ENCODE peak calls at places on chromosome 10, in six cellular contexts. One of them, this sample, is unnamed.

GRCh38 chr10:91883549-91884542 is 25.4 kb downstream of the FGFBP3 start:
- DNase-seq in IMR-90: peak
- DNase-seq in H1: no peak
- DNase-seq in mesenchymal stem cell: peak
- DNase-seq in mesendoderm: peak
- DNase-seq in H9: peak
- DNase-seq in this sample: peak

GRCh38 chr10:70132098-70133029 is at the start of gene AIFM2:
- DNase-seq in mesenchymal stem cell: peak
- DNase-seq in IMR-90: peak
- DNase-seq in H9: peak
- DNase-seq in H1: peak
- DNase-seq in mesendoderm: peak
- DNase-seq in this sample: peak

GRCh38 chr10:7303067-7303629 is 107.7 kb downstream of the SFMBT2 start:
- DNase-seq in mesenchymal stem cell: no peak
- DNase-seq in mesendoderm: no peak
- DNase-seq in H1: no peak
- DNase-seq in IMR-90: no peak
- DNase-seq in H9: no peak
- DNase-seq in this sample: no peak

GRCh38 chr10:68826764-68827591 is at the start of gene STOX1:
- DNase-seq in H9: peak
- DNase-seq in IMR-90: peak
- DNase-seq in mesendoderm: peak
- DNase-seq in mesenchymal stem cell: peak
- DNase-seq in H1: peak
- DNase-seq in this sample: peak

GRCh38 chr10:4359003-4359402 is 467.0 kb upstream of the AKR1E2 start:
- DNase-seq in H1: no peak
- DNase-seq in IMR-90: no peak
- DNase-seq in H9: peak
- DNase-seq in mesendoderm: peak
- DNase-seq in mesenchymal stem cell: peak
- DNase-seq in this sample: peak

GRCh38 chr10:91238191-91238590 is 17.7 kb downstream of the PCGF5 start:
- DNase-seq in IMR-90: no peak
- DNase-seq in mesendoderm: no peak
- DNase-seq in H1: no peak
- DNase-seq in H9: peak
- DNase-seq in mesenchymal stem cell: no peak
- DNase-seq in this sample: no peak

GRCh38 chr10:132984801-132985545 is 42.6 kb upstream of the CFAP46 start:
- DNase-seq in mesenchymal stem cell: no peak
- DNase-seq in IMR-90: no peak
- DNase-seq in mesendoderm: peak
- DNase-seq in H9: peak
- DNase-seq in H1: peak
- DNase-seq in this sample: no peak

GRCh38 chr10:99993994-99994689 is 15.6 kb downstream of the DNMBP start:
- DNase-seq in mesendoderm: peak
- DNase-seq in mesenchymal stem cell: peak
- DNase-seq in H9: no peak
- DNase-seq in IMR-90: peak
- DNase-seq in H1: no peak
- DNase-seq in this sample: no peak

GRCh38 chr10:114322344-114322743 is 82.0 kb downstream of the AFAP1L2 start:
- DNase-seq in IMR-90: peak
- DNase-seq in H1: no peak
- DNase-seq in mesendoderm: peak
- DNase-seq in H9: no peak
- DNase-seq in mesenchymal stem cell: peak
- DNase-seq in this sample: no peak

GRCh38 chr10:64191304-64191703 is 670.1 kb downstream of the REEP3 start:
- DNase-seq in IMR-90: no peak
- DNase-seq in mesendoderm: no peak
- DNase-seq in H9: no peak
- DNase-seq in mesenchymal stem cell: no peak
- DNase-seq in H1: no peak
- DNase-seq in this sample: no peak

GRCh38 chr10:43259981-43260761 is 6.7 kb downstream of the RASGEF1A start:
- DNase-seq in H1: no peak
- DNase-seq in mesendoderm: no peak
- DNase-seq in H9: no peak
- DNase-seq in IMR-90: no peak
- DNase-seq in mesenchymal stem cell: no peak
- DNase-seq in this sample: no peak

GRCh38 chr10:3729397-3729796 is 55.6 kb downstream of the KLF6 start:
- DNase-seq in mesenchymal stem cell: peak
- DNase-seq in IMR-90: peak
- DNase-seq in H1: no peak
- DNase-seq in H9: no peak
- DNase-seq in mesendoderm: no peak
- DNase-seq in this sample: no peak

GRCh38 chr10:132526676-132527075 is 10.9 kb upstream of the INPP5A start:
- DNase-seq in H1: no peak
- DNase-seq in H9: no peak
- DNase-seq in mesendoderm: no peak
- DNase-seq in mesenchymal stem cell: peak
- DNase-seq in IMR-90: peak
- DNase-seq in this sample: no peak

DNA sequence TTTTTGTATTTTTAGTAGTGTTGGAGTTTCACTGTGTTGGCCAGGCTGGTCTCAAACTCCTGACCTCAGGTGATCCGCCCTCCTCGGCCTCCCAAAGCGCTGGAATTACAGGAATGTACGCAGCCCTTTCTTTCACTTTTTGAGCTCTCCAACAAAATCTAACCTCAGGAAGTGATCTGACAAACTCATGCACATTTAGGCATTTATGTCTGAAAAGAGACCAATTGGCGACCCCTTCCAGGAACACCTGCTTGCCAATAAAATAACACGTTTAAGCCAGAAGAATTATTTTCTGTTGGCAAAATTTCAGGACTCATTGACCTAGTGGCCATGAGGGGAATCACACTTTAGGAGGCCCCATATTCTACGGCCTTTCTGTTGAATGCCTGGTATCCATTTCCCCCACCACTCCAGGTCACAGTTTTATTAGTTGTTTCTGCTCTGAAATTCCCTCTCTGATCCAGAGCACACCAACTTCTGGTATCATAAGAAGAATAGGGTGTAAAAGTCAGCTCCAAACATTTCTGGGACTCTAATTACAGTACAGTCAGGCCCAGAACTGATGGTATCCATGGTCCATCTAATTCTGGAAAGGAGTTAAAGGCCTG is 65.8 kb upstream of the FRMD4A start:
- DNase-seq in mesenchymal stem cell: no peak
- DNase-seq in H9: no peak
- DNase-seq in H1: no peak
- DNase-seq in IMR-90: no peak
- DNase-seq in mesendoderm: peak
- DNase-seq in this sample: no peak
- H3K4me2 ChIP-seq in mesenchymal stem cell: no peak
- H3K4me2 ChIP-seq in H9: no peak
- H3K4me2 ChIP-seq in H1: no peak
- H3K4me2 ChIP-seq in IMR-90: no peak
- H3K4me2 ChIP-seq in mesendoderm: no peak
- H3K4me2 ChIP-seq in this sample: no peak

DNA sequence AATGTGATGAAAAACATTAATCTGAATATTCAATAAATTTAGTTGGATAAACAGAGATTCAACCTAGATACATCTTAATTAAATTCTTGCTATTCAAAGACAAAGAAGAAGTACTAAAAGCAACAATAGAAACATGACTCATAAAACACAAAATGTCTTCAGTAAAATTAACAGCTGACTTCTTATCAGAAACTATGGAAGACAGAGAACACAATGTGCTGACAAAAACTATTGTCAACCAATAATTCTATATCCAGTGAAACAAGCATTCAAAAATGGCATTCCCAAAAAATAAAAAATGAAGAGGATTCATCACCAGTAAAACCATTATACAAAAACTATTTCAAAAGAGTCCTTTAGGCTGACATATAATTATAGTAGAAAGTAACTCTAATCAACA is 400.5 kb upstream of the SORCS1 start:
- DNase-seq in H9: no peak
- DNase-seq in mesendoderm: no peak
- DNase-seq in mesenchymal stem cell: no peak
- DNase-seq in IMR-90: no peak
- DNase-seq in H1: no peak
- DNase-seq in this sample: no peak
- H2BK15ac ChIP-seq in H9: no peak
- H2BK15ac ChIP-seq in mesendoderm: no peak
- H2BK15ac ChIP-seq in mesenchymal stem cell: no peak
- H2BK15ac ChIP-seq in IMR-90: no peak
- H2BK15ac ChIP-seq in H1: no peak
- H2BK15ac ChIP-seq in this sample: no peak

DNA sequence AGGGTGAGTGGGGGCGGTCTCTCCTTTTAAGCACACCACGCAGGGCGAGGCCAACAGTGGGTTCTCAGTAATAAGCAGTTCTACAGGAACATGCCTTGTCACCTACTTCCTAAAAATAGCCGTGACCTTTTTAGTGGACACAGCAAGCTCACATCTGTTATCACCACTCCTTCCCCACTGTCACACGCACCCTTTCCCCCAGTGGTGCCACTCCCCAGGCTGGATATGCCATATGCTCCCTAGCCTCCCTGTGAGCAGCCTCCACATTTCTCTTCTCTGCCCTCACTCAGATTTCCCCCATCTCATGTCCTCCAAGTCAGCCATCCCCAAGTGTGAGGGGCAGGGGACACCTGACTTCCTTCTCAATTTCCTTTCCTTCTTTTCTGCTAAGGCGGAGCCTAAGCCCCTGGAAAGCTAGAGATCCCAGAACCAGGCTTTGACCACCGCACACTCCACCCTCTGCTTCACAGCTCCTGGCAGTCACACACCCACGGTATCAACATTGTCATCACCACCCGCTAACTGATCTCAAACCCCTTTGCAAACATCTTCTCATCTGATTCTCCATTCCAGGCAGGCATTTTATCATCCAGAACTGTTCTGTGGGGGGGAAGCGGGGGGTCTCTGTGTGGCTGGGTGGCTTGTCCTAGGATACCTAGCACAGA is 3.6 kb downstream of the ANXA11 start:
- DNase-seq in H1: no peak
- DNase-seq in IMR-90: no peak
- DNase-seq in H9: no peak
- DNase-seq in mesendoderm: no peak
- DNase-seq in mesenchymal stem cell: no peak
- DNase-seq in this sample: no peak
- H3K4me2 ChIP-seq in H1: no peak
- H3K4me2 ChIP-seq in IMR-90: no peak
- H3K4me2 ChIP-seq in H9: no peak
- H3K4me2 ChIP-seq in mesendoderm: no peak
- H3K4me2 ChIP-seq in mesenchymal stem cell: no peak
- H3K4me2 ChIP-seq in this sample: no peak

GRCh38 chr10:124112891-124113580 is 19.6 kb upstream of the CHST15 start:
- DNase-seq in H9: no peak
- DNase-seq in H1: no peak
- DNase-seq in mesendoderm: no peak
- DNase-seq in IMR-90: no peak
- DNase-seq in mesenchymal stem cell: no peak
- DNase-seq in this sample: no peak
- H2BK15ac ChIP-seq in H9: no peak
- H2BK15ac ChIP-seq in H1: no peak
- H2BK15ac ChIP-seq in mesendoderm: no peak
- H2BK15ac ChIP-seq in IMR-90: no peak
- H2BK15ac ChIP-seq in mesenchymal stem cell: no peak
- H2BK15ac ChIP-seq in this sample: no peak

DNA sequence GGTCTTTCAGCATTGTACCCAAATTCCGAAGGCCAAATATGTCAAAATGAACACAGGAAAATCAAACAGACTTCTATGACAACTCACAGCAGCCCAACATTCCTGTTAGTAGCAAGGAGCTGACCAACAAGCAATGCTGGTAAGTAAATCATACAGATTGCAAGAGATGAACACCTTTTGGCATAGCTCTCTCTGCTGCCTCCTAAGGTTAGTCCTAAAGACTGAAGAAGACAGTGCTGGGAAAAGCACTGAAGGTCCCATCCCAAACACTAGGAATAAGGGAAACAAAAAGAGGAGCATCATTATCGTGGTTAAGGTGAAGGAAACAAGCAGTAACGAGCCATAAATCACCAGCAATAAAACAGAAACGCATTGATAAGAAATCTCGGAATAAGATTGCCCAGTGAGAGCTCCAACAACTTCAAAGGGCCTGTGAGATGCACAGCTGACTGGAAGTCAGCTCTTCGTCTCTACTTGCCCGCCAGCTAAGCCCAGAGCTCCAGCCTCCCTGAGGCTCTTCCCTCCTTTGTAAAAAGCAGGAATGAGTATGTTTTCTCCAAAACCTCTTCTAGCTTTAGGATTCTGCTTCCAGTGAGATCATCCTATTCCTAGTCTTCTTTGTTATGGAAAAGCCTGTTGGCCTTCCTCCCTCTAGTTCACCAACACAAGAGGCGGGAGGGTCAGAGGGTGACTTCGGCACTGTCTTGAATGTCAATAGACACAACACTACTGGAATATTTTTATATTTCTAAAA is 15.3 kb downstream of the NUDT5 start:
- DNase-seq in H1: no peak
- DNase-seq in IMR-90: no peak
- DNase-seq in mesendoderm: peak
- DNase-seq in H9: peak
- DNase-seq in mesenchymal stem cell: no peak
- DNase-seq in this sample: no peak
- H3K4me2 ChIP-seq in H1: peak
- H3K4me2 ChIP-seq in IMR-90: no peak
- H3K4me2 ChIP-seq in mesendoderm: no peak
- H3K4me2 ChIP-seq in H9: no peak
- H3K4me2 ChIP-seq in mesenchymal stem cell: no peak
- H3K4me2 ChIP-seq in this sample: no peak

DNA sequence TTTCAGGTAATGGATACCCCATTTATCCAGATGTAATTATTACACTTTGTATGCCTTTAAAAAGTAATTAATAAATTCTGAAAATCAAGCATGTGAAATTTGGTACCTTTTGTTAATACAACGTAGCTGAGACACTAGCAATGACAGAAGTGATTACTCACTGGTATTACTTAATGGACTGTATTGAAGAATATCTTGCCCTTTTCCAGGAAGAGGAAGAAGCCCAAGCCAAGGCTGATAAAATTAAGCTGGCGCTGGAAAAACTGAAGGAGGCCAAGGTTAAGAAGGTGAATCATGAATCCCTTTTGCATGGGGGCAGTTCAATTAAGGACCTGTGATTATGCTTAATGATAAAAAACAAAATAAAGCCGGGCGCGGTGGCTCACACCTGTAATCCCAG is 64.8 kb downstream of the APBB1IP start:
- DNase-seq in H1: no peak
- DNase-seq in mesenchymal stem cell: no peak
- DNase-seq in IMR-90: no peak
- DNase-seq in H9: no peak
- DNase-seq in mesendoderm: no peak
- DNase-seq in this sample: no peak
- H2BK15ac ChIP-seq in H1: no peak
- H2BK15ac ChIP-seq in mesenchymal stem cell: no peak
- H2BK15ac ChIP-seq in IMR-90: no peak
- H2BK15ac ChIP-seq in H9: no peak
- H2BK15ac ChIP-seq in mesendoderm: no peak
- H2BK15ac ChIP-seq in this sample: no peak